ENCODE peak calls at places on chromosomes 2 and 18, in five cellular contexts. C is HCT116, O is GM12878, S is K562, F is endothelial cell of umbilical vein. G is an unnamed sample.

GRCh38 chr2:136246086-136246669 is 128.2 kb upstream of the CXCR4 start:
- DNase-seq in C (peak; percentile 53), O (peak; percentile 60), S (no peak), F (peak; percentile 29), G (no peak)

GRCh38 chr2:16408331-16409005 is 257.2 kb downstream of the CYRIA start:
- DNase-seq in C (no peak), O (no peak), S (no peak), F (no peak), G (no peak)

GRCh38 chr18:3494569-3494968 is 44.6 kb downstream of the TGIF1 start:
- DNase-seq in C (no peak), O (no peak), S (no peak), F (no peak), G (no peak)

GRCh38 chr2:124049136-124049535 is 24.0 kb downstream of the CNTNAP5 start:
- DNase-seq in C (no peak), O (no peak), S (no peak), F (no peak), G (no peak)

GRCh38 chr2:29519996-29520395 is 401.4 kb downstream of the ALK start:
- DNase-seq in C (no peak), O (no peak), S (no peak), F (no peak), G (peak; percentile 10)

GRCh38 chr2:191935247-191935646 is 88.4 kb upstream of the CAVIN2 start:
- DNase-seq in C (no peak), O (no peak), S (no peak), F (no peak), G (no peak)

GRCh38 chr18:42030586-42031182 is 75.7 kb downstream of the PIK3C3 start:
- DNase-seq in C (no peak), O (no peak), S (peak; percentile 5), F (peak; percentile 37), G (no peak)

GRCh38 chr2:44016282-44016681 is 20.5 kb upstream of the LRPPRC start:
- DNase-seq in C (no peak), O (no peak), S (peak; percentile 48), F (peak; percentile 48), G (peak; percentile 12)

GRCh38 chr2:112728029-112728362 is 7.2 kb downstream of the NT5DC4 start:
- DNase-seq in C (no peak), O (no peak), S (peak; percentile 47), F (no peak), G (no peak)

GRCh38 chr2:179107737-179108136 is 57.8 kb upstream of the CCDC141 start:
- DNase-seq in C (no peak), O (no peak), S (no peak), F (peak; percentile 26), G (no peak)

GRCh38 chr2:235017441-235017840 is 65.6 kb downstream of the SH3BP4 start:
- DNase-seq in C (no peak), O (no peak), S (no peak), F (no peak), G (no peak)

GRCh38 chr2:4673025-4673489 is 969.7 kb downstream of the DCDC2C start:
- DNase-seq in C (no peak), O (no peak), S (peak; percentile 37), F (no peak), G (no peak)

GRCh38 chr2:235217814-235218213 is 266.0 kb downstream of the SH3BP4 start:
- DNase-seq in C (no peak), O (no peak), S (no peak), F (no peak), G (no peak)

GRCh38 chr18:47184419-47185050 is 8.4 kb upstream of the IER3IP1 start:
- DNase-seq in C (peak; percentile 27), O (no peak), S (peak; percentile 37), F (peak; percentile 10), G (no peak)

GRCh38 chr2:218322756-218323525 is 30.6 kb upstream of the TMBIM1 start:
- DNase-seq in C (peak; percentile 46), O (no peak), S (peak; percentile 98), F (peak; percentile 95), G (no peak)

GRCh38 chr18:13566941-13567762 is 159.2 kb downstream of the FAM210A start:
- DNase-seq in C (no peak), O (peak; percentile 89), S (no peak), F (no peak), G (peak; percentile 55)

GRCh38 chr18:59646946-59647307 is 50.3 kb downstream of the CCBE1 start:
- DNase-seq in C (no peak), O (no peak), S (no peak), F (no peak), G (no peak)

GRCh38 chr2:209426432-209426831 is 2.6 kb downstream of the MAP2 start:
- DNase-seq in C (no peak), O (no peak), S (no peak), F (peak; percentile 4), G (no peak)

GRCh38 chr2:159155315-159155714 is 131.2 kb downstream of the WDSUB1 start:
- DNase-seq in C (no peak), O (no peak), S (no peak), F (no peak), G (no peak)

GRCh38 chr18:5891361-5892215 is 3.7 kb downstream of the TMEM200C start:
- DNase-seq in C (no peak), O (no peak), S (no peak), F (no peak), G (no peak)

GRCh38 chr2:6073260-6074141 is 381.3 kb downstream of the SOX11 start:
- DNase-seq in C (no peak), O (no peak), S (no peak), F (no peak), G (no peak)

GRCh38 chr2:153477096-153477555 is 1.4 kb downstream of the RPRM start:
- DNase-seq in C (no peak), O (no peak), S (no peak), F (no peak), G (no peak)

GRCh38 chr2:153477641-153478288 is 797 bp downstream of the RPRM start:
- DNase-seq in C (no peak), O (no peak), S (no peak), F (no peak), G (no peak)

GRCh38 chr2:153479527-153479926 is 965 bp upstream of the RPRM start:
- DNase-seq in C (no peak), O (no peak), S (no peak), F (no peak), G (no peak)

GRCh38 chr2:153476491-153477095 is 2.0 kb downstream of the RPRM start:
- DNase-seq in C (no peak), O (no peak), S (no peak), F (no peak), G (no peak)

DNA sequence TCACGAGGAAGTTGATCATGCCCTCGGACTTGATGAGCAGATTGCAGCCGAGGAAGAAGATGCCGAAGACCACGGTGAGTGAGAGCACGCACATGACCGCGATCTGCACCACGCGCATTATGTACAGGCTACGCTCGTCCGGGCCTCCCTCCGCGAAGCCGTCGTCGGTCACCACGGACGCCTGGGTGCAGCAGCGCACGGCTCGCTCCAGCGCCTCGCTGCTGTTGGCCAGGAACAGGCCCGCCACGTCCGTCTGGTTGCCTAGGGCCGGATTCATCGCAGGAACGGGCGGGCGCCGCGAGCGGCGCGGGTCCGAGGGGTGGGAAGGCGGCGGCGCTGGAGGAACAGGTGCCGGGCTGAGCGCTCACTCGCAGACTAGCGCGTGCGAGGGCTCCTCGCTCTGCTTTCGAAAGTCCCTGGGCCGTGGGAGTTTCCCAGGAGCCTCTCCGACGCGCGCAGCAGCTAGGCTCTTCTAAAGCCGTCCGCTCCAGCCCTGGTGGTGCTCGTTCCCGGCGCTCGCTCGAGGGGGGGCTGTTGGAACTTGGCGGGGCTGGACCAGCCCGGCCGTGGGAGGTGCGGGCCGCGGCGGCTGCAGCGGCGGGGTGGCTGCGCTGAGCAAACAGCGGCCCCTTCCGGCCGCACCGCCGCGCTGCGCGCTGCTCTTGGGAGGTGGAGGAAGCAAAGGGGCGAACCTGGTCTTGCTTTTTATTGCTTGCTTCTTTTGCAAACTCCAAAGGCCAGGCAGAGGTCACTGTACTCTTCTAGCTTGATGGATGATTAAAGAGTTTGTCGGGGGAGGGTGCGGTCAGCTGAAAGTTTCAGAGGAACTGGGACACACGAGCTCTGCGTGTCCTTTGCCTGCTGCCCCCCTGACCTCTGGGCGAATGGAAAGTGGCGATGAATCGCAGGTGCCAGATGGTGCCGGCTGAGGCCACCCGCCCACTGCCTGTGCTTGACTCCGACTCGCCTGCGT is at the start of gene RPRM:
- DNase-seq in C (peak; percentile 29), O (no peak), S (peak; percentile 55), F (peak; percentile 62), G (no peak)
- TF ChIP-seq EZH2 in C (no peak), O (no peak), S (no peak), F (peak; percentile 21), G (no peak)

DNA sequence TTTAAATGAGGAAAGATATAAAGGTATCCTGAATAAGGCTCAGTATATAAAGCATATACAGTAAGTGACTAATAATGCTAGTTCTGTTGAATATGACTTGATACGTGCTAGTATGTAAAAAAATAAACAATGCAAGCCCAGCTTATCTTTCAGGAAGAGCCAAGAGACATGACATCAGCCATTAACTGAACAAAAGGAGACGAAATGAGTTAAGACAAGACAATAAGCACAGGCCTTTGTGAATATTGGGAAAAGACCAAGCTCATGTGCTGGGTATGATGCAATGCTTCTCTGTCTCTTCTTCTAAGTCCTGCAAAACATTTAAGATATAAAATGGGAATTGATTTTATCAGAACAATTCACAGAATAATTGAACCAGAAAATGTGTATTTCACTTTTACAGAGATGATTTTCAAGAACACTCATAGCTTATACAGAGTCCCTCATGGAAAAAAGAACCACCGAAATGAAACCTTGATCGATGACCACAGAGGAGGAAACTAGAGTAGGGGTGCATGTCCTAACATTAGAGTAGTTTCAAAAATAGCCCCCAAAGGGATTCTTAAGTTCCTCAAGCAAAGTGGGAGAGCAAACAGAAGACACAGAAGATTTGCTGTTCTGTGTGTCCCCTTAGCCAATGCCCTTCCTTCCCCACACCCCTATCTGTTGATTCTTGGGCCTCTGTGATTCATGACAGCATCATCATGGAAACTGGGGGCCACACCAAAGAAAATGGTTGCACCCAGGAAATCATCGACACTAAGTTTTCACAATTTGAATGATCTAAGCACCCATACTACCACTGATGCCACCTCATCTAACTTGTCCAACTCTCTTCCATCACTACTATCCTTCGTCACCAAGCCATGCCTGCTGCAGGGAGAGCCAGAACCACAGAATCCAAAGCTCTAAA is 68.0 kb upstream of the CRIM1 start:
- DNase-seq in C (no peak), O (no peak), S (no peak), F (peak; percentile 62), G (no peak)
- TF ChIP-seq POLR2AphosphoS5 in C (no peak), O (no peak), S (no peak), F (no peak), G (no peak)

DNA sequence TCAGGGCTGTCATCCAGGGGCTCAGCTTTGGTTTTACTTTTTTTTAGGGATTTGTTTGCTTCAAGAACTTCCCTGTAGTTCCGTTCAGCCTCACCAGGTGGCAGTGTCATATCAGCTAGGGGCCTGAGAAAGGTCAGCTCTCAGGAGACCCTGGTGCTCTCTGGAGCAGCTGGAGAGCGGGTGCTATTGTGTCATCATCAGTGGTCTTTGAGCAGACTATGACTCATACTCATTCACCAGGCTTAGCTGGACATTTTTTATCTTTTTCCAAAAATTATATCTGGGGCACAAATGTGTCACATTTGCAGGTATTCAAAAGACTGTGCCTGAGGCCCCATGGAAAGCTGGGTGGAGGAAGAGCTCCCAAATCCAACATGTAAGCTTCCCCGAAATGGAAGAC is 24.4 kb downstream of the ZNF892 start:
- DNase-seq in C (peak; percentile 66), O (no peak), S (peak; percentile 59), F (peak; percentile 45), G (peak; percentile 10)
- H3K9me3 ChIP-seq in C (no peaks in the 10 kb centered on the region), O (no peaks in the 10 kb centered on the region), S (no peaks in the 10 kb centered on the region), F (no peaks in the 10 kb centered on the region), G (no peaks in the 10 kb centered on the region)

DNA sequence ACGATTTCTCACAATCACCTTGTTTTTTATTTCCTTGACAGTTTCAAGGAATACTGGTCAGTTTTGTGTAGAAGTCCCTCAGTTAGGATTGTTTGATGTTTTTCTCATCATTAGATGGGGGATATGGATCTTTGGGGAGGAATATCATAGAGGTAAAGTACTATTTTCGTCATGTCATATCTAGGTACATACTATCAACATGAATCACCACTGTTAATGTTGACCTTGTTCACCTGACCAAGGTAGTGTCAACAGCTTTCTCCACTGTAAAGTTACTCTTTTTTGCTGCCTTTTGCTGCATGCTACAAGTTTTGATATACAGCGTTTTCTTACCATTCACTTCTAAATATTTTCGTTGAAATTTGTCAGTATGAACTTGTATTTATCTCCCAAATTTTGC is 32.7 kb downstream of the NLRC4 start:
- DNase-seq in C (no peak), O (no peak), S (no peak), F (no peak), G (no peak)
- TF ChIP-seq EZH2 in C (no peak), O (no peak), S (no peak), F (no peak), G (no peak)